ENCODE peak calls at places on chromosomes 11 and 22, in eight cellular contexts. One of them, this sample, is unnamed.

GRCh38 chr22:32311551-32312071 is 46.1 kb upstream of the RFPL3 start:
- DNase-seq in naive thymus-derived CD4-positive, alpha-beta T cell: no peak
- DNase-seq in upper lobe of right lung: peak
- DNase-seq in GM23248: no peak
- DNase-seq in brain microvascular endothelial cell: no peak
- DNase-seq in mammary epithelial cell: no peak
- DNase-seq in spleen: no peak
- DNase-seq in AG04450: no peak
- DNase-seq in this sample: peak

GRCh38 chr11:130220311-130221030 is 60.9 kb downstream of the ST14 start:
- DNase-seq in upper lobe of right lung: peak
- DNase-seq in mammary epithelial cell: no peak
- DNase-seq in AG04450: no peak
- DNase-seq in spleen: peak
- DNase-seq in GM23248: no peak
- DNase-seq in brain microvascular endothelial cell: no peak
- DNase-seq in naive thymus-derived CD4-positive, alpha-beta T cell: no peak
- DNase-seq in this sample: no peak

GRCh38 chr11:46920709-46921108 is 2.4 kb upstream of the LRP4 start:
- DNase-seq in upper lobe of right lung: no peak
- DNase-seq in GM23248: peak
- DNase-seq in spleen: no peak
- DNase-seq in AG04450: peak
- DNase-seq in naive thymus-derived CD4-positive, alpha-beta T cell: no peak
- DNase-seq in mammary epithelial cell: peak
- DNase-seq in brain microvascular endothelial cell: peak
- DNase-seq in this sample: peak

GRCh38 chr22:48366056-48366455 is 1461.6 kb downstream of the BRD1 start:
- DNase-seq in AG04450: no peak
- DNase-seq in naive thymus-derived CD4-positive, alpha-beta T cell: no peak
- DNase-seq in GM23248: no peak
- DNase-seq in brain microvascular endothelial cell: no peak
- DNase-seq in upper lobe of right lung: no peak
- DNase-seq in mammary epithelial cell: no peak
- DNase-seq in spleen: no peak
- DNase-seq in this sample: no peak

GRCh38 chr11:6233984-6234313 is 487 bp downstream of the FHIP1B start:
- DNase-seq in naive thymus-derived CD4-positive, alpha-beta T cell: no peak
- DNase-seq in spleen: no peak
- DNase-seq in AG04450: no peak
- DNase-seq in mammary epithelial cell: no peak
- DNase-seq in GM23248: peak
- DNase-seq in upper lobe of right lung: no peak
- DNase-seq in brain microvascular endothelial cell: no peak
- DNase-seq in this sample: no peak

GRCh38 chr22:31893460-31893859 is 50.9 kb upstream of the YWHAH start:
- DNase-seq in naive thymus-derived CD4-positive, alpha-beta T cell: no peak
- DNase-seq in mammary epithelial cell: no peak
- DNase-seq in brain microvascular endothelial cell: no peak
- DNase-seq in AG04450: no peak
- DNase-seq in upper lobe of right lung: no peak
- DNase-seq in spleen: peak
- DNase-seq in GM23248: no peak
- DNase-seq in this sample: no peak

GRCh38 chr22:37464181-37464580 is 22.0 kb downstream of the MFNG start:
- DNase-seq in AG04450: no peak
- DNase-seq in upper lobe of right lung: no peak
- DNase-seq in brain microvascular endothelial cell: no peak
- DNase-seq in naive thymus-derived CD4-positive, alpha-beta T cell: no peak
- DNase-seq in mammary epithelial cell: no peak
- DNase-seq in spleen: no peak
- DNase-seq in GM23248: no peak
- DNase-seq in this sample: peak

GRCh38 chr22:43945632-43946390 is 9.4 kb upstream of the SAMM50 start:
- DNase-seq in mammary epithelial cell: peak
- DNase-seq in AG04450: no peak
- DNase-seq in naive thymus-derived CD4-positive, alpha-beta T cell: peak
- DNase-seq in spleen: peak
- DNase-seq in GM23248: peak
- DNase-seq in upper lobe of right lung: peak
- DNase-seq in brain microvascular endothelial cell: peak
- DNase-seq in this sample: peak

GRCh38 chr11:85658180-85658579 is 6.7 kb downstream of the CREBZF start:
- DNase-seq in AG04450: no peak
- DNase-seq in GM23248: no peak
- DNase-seq in brain microvascular endothelial cell: no peak
- DNase-seq in mammary epithelial cell: no peak
- DNase-seq in upper lobe of right lung: no peak
- DNase-seq in spleen: no peak
- DNase-seq in naive thymus-derived CD4-positive, alpha-beta T cell: no peak
- DNase-seq in this sample: no peak

GRCh38 chr11:18384157-18384641 is 10.2 kb upstream of the LDHA start:
- DNase-seq in naive thymus-derived CD4-positive, alpha-beta T cell: no peak
- DNase-seq in upper lobe of right lung: peak
- DNase-seq in AG04450: peak
- DNase-seq in mammary epithelial cell: peak
- DNase-seq in spleen: peak
- DNase-seq in brain microvascular endothelial cell: peak
- DNase-seq in GM23248: peak
- DNase-seq in this sample: peak

GRCh38 chr11:71946144-71946571 is 17.3 kb downstream of the RNF121 start:
- DNase-seq in naive thymus-derived CD4-positive, alpha-beta T cell: no peak
- DNase-seq in GM23248: peak
- DNase-seq in AG04450: no peak
- DNase-seq in spleen: no peak
- DNase-seq in upper lobe of right lung: no peak
- DNase-seq in brain microvascular endothelial cell: peak
- DNase-seq in mammary epithelial cell: peak
- DNase-seq in this sample: peak

GRCh38 chr11:37712246-37712645 is 1114.2 kb upstream of the RAG2 start:
- DNase-seq in GM23248: no peak
- DNase-seq in spleen: no peak
- DNase-seq in AG04450: no peak
- DNase-seq in upper lobe of right lung: no peak
- DNase-seq in naive thymus-derived CD4-positive, alpha-beta T cell: no peak
- DNase-seq in mammary epithelial cell: no peak
- DNase-seq in brain microvascular endothelial cell: peak
- DNase-seq in this sample: no peak

GRCh38 chr11:3178349-3178748 is 13.2 kb upstream of the OSBPL5 start:
- DNase-seq in spleen: no peak
- DNase-seq in GM23248: peak
- DNase-seq in naive thymus-derived CD4-positive, alpha-beta T cell: no peak
- DNase-seq in upper lobe of right lung: no peak
- DNase-seq in mammary epithelial cell: no peak
- DNase-seq in brain microvascular endothelial cell: peak
- DNase-seq in AG04450: no peak
- DNase-seq in this sample: no peak

GRCh38 chr11:47487421-47487820 is 38.5 kb upstream of the RAPSN start:
- DNase-seq in spleen: no peak
- DNase-seq in naive thymus-derived CD4-positive, alpha-beta T cell: no peak
- DNase-seq in upper lobe of right lung: no peak
- DNase-seq in mammary epithelial cell: no peak
- DNase-seq in GM23248: no peak
- DNase-seq in AG04450: no peak
- DNase-seq in brain microvascular endothelial cell: no peak
- DNase-seq in this sample: no peak

GRCh38 chr22:50714631-50715179 is 23.3 kb upstream of the ACR start:
- DNase-seq in naive thymus-derived CD4-positive, alpha-beta T cell: no peak
- DNase-seq in GM23248: no peak
- DNase-seq in upper lobe of right lung: no peak
- DNase-seq in brain microvascular endothelial cell: no peak
- DNase-seq in spleen: no peak
- DNase-seq in AG04450: no peak
- DNase-seq in mammary epithelial cell: no peak
- DNase-seq in this sample: no peak

GRCh38 chr22:50713571-50714056 is 24.4 kb upstream of the ACR start:
- DNase-seq in brain microvascular endothelial cell: no peak
- DNase-seq in spleen: peak
- DNase-seq in AG04450: no peak
- DNase-seq in naive thymus-derived CD4-positive, alpha-beta T cell: no peak
- DNase-seq in upper lobe of right lung: no peak
- DNase-seq in GM23248: no peak
- DNase-seq in mammary epithelial cell: no peak
- DNase-seq in this sample: no peak

GRCh38 chr22:50713008-50713385 is 25.0 kb upstream of the ACR start:
- DNase-seq in brain microvascular endothelial cell: no peak
- DNase-seq in AG04450: no peak
- DNase-seq in mammary epithelial cell: no peak
- DNase-seq in GM23248: no peak
- DNase-seq in spleen: peak
- DNase-seq in upper lobe of right lung: peak
- DNase-seq in naive thymus-derived CD4-positive, alpha-beta T cell: no peak
- DNase-seq in this sample: no peak

GRCh38 chr22:50715250-50715649 is 22.8 kb upstream of the ACR start:
- DNase-seq in mammary epithelial cell: no peak
- DNase-seq in GM23248: no peak
- DNase-seq in brain microvascular endothelial cell: no peak
- DNase-seq in spleen: no peak
- DNase-seq in upper lobe of right lung: no peak
- DNase-seq in naive thymus-derived CD4-positive, alpha-beta T cell: no peak
- DNase-seq in AG04450: no peak
- DNase-seq in this sample: no peak

DNA sequence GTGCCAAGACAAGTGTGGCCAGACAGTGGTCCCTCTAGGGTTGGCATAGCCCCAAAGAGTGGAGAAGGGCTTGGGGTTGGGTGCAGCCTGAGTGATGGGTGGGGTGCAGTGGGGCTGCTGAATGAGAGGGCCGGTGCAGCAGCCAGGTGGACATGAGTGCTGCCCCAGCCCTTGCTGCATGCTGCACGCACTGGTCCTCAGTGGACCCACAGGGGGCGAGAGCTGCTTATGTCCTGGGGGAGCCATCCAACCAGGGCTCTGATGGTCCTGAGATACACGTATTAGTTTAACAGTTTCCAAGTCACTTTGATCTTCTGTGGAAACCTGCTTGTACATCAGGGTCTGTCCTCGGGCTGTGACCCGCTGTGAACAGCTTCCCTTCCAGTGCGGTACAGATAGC is 23.9 kb upstream of the ACR start:
- DNase-seq in brain microvascular endothelial cell: no peak
- DNase-seq in naive thymus-derived CD4-positive, alpha-beta T cell: no peak
- DNase-seq in GM23248: no peak
- DNase-seq in upper lobe of right lung: peak
- DNase-seq in mammary epithelial cell: no peak
- DNase-seq in spleen: peak
- DNase-seq in AG04450: no peak
- DNase-seq in this sample: no peak
- H3K27ac ChIP-seq in brain microvascular endothelial cell: no peak
- H3K27ac ChIP-seq in naive thymus-derived CD4-positive, alpha-beta T cell: no peak
- H3K27ac ChIP-seq in GM23248: no peak
- H3K27ac ChIP-seq in upper lobe of right lung: peak
- H3K27ac ChIP-seq in mammary epithelial cell: no peak
- H3K27ac ChIP-seq in spleen: no peak
- H3K27ac ChIP-seq in AG04450: no peak
- H3K27ac ChIP-seq in this sample: no peak

GRCh38 chr11:1395773-1396374 is 6.1 kb downstream of the BRSK2 start:
- DNase-seq in GM23248: no peak
- DNase-seq in AG04450: no peak
- DNase-seq in naive thymus-derived CD4-positive, alpha-beta T cell: no peak
- DNase-seq in spleen: no peak
- DNase-seq in upper lobe of right lung: no peak
- DNase-seq in mammary epithelial cell: no peak
- DNase-seq in brain microvascular endothelial cell: no peak
- DNase-seq in this sample: no peak
- H3K27ac ChIP-seq in GM23248: no peak
- H3K27ac ChIP-seq in AG04450: no peak
- H3K27ac ChIP-seq in naive thymus-derived CD4-positive, alpha-beta T cell: no peak
- H3K27ac ChIP-seq in spleen: no peak
- H3K27ac ChIP-seq in upper lobe of right lung: no peak
- H3K27ac ChIP-seq in mammary epithelial cell: no peak
- H3K27ac ChIP-seq in brain microvascular endothelial cell: no peak
- H3K27ac ChIP-seq in this sample: no peak

GRCh38 chr11:66037327-66037726 is 11.0 kb upstream of the CATSPER1 start:
- DNase-seq in naive thymus-derived CD4-positive, alpha-beta T cell: no peak
- DNase-seq in brain microvascular endothelial cell: no peak
- DNase-seq in spleen: no peak
- DNase-seq in mammary epithelial cell: no peak
- DNase-seq in AG04450: no peak
- DNase-seq in GM23248: no peak
- DNase-seq in upper lobe of right lung: no peak
- DNase-seq in this sample: no peak

GRCh38 chr11:66035653-66036333 is 9.5 kb upstream of the CATSPER1 start:
- DNase-seq in spleen: no peak
- DNase-seq in mammary epithelial cell: no peak
- DNase-seq in upper lobe of right lung: no peak
- DNase-seq in AG04450: no peak
- DNase-seq in GM23248: no peak
- DNase-seq in brain microvascular endothelial cell: no peak
- DNase-seq in naive thymus-derived CD4-positive, alpha-beta T cell: no peak
- DNase-seq in this sample: no peak

GRCh38 chr11:66036334-66036710 is 10.0 kb upstream of the CATSPER1 start:
- DNase-seq in mammary epithelial cell: peak
- DNase-seq in AG04450: no peak
- DNase-seq in naive thymus-derived CD4-positive, alpha-beta T cell: no peak
- DNase-seq in brain microvascular endothelial cell: no peak
- DNase-seq in spleen: no peak
- DNase-seq in GM23248: no peak
- DNase-seq in upper lobe of right lung: no peak
- DNase-seq in this sample: no peak

GRCh38 chr11:66032962-66033735 is 6.9 kb upstream of the CATSPER1 start:
- DNase-seq in mammary epithelial cell: no peak
- DNase-seq in GM23248: no peak
- DNase-seq in AG04450: no peak
- DNase-seq in upper lobe of right lung: no peak
- DNase-seq in naive thymus-derived CD4-positive, alpha-beta T cell: no peak
- DNase-seq in brain microvascular endothelial cell: no peak
- DNase-seq in spleen: no peak
- DNase-seq in this sample: no peak
- H3K27ac ChIP-seq in mammary epithelial cell: no peak
- H3K27ac ChIP-seq in GM23248: no peak
- H3K27ac ChIP-seq in AG04450: no peak
- H3K27ac ChIP-seq in upper lobe of right lung: no peak
- H3K27ac ChIP-seq in naive thymus-derived CD4-positive, alpha-beta T cell: no peak
- H3K27ac ChIP-seq in brain microvascular endothelial cell: no peak
- H3K27ac ChIP-seq in spleen: no peak
- H3K27ac ChIP-seq in this sample: no peak

DNA sequence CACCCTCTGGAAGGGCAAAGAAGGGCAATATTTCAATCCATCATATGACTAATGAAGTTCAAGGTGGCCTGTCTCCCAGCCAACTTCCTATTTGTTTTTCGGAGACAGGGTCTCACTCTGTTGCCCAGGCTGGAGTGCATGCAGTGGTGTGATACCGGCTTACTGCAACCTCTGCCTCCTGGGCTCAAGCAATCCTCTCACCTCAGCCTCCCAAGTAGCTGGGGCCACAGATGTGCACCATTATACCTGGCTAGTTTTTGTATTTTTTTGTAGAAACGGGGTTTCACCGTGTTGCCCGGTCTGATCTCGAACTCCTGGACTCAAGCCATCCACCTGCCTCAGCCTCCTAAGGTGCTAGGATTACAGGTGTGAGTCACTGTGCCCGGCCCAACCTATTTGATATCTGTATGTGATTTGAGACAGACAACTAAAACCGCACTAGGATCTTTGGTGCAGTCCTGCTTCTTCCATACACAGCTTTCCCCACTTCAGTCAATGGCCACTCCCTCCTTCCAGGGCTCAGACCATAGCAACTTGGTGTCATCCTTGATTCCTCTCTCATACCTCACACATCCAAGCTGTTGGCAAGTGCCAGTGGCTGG is 13.3 kb downstream of the ABTB2 start:
- DNase-seq in mammary epithelial cell: peak
- DNase-seq in brain microvascular endothelial cell: no peak
- DNase-seq in upper lobe of right lung: no peak
- DNase-seq in GM23248: no peak
- DNase-seq in spleen: no peak
- DNase-seq in naive thymus-derived CD4-positive, alpha-beta T cell: no peak
- DNase-seq in AG04450: no peak
- DNase-seq in this sample: no peak
- H3K27ac ChIP-seq in mammary epithelial cell: no peak
- H3K27ac ChIP-seq in brain microvascular endothelial cell: peak
- H3K27ac ChIP-seq in upper lobe of right lung: no peak
- H3K27ac ChIP-seq in GM23248: peak
- H3K27ac ChIP-seq in spleen: no peak
- H3K27ac ChIP-seq in naive thymus-derived CD4-positive, alpha-beta T cell: no peak
- H3K27ac ChIP-seq in AG04450: no peak
- H3K27ac ChIP-seq in this sample: no peak

This sample was measured in SJSA1.